ENCODE peak calls at places on chromosomes 12 and 14, in nine cellular contexts. T, X, S, I, W, E, K, Y and D are unnamed samples.

GRCh38 chr14:92960706-92961566 is 38.0 kb downstream of the CHGA start:
- DNase-seq in T (no peak), X (no peak), S (peak; percentile 25), I (no peak), W (no peak), E (no peak), K (no peak), Y (no peak), D (no peak)

GRCh38 chr12:92544321-92544720 is 158.5 kb upstream of the PLEKHG7 start:
- DNase-seq in T (no peak), X (no peak), S (no peak), I (no peak), W (no peak), E (no peak), K (no peak), Y (no peak), D (no peak)

GRCh38 chr12:46214668-46215429 is 54.0 kb downstream of the SLC38A1 start:
- DNase-seq in T (peak; percentile 60), X (peak; percentile 87), S (peak; percentile 6), I (peak; percentile 89), W (peak; percentile 70), E (peak; percentile 86), K (peak; percentile 19), Y (no peak), D (no peak)

GRCh38 chr12:58106185-58106584 is 164.8 kb downstream of the ATP23 start:
- DNase-seq in T (no peak), X (no peak), S (no peak), I (no peak), W (no peak), E (no peak), K (no peak), Y (no peak), D (peak; percentile 64)

GRCh38 chr12:28202374-28203130 is 12.3 kb downstream of the CCDC91 start:
- DNase-seq in T (no peak), X (no peak), S (no peak), I (no peak), W (no peak), E (no peak), K (no peak), Y (no peak), D (no peak)

GRCh38 chr12:78431931-78432330 is 432.6 kb upstream of the SYT1 start:
- DNase-seq in T (no peak), X (no peak), S (peak; percentile 9), I (no peak), W (no peak), E (no peak), K (no peak), Y (no peak), D (no peak)

GRCh38 chr12:90621927-90622326 is 333.0 kb downstream of the CCER1 start:
- DNase-seq in T (no peak), X (no peak), S (peak; percentile 32), I (no peak), W (no peak), E (no peak), K (no peak), Y (no peak), D (no peak)

GRCh38 chr14:95488376-95489162 is 27.9 kb downstream of the SYNE3 start:
- DNase-seq in T (no peak), X (no peak), S (peak; percentile 67), I (no peak), W (no peak), E (no peak), K (peak; percentile 37), Y (no peak), D (peak; percentile 50)

GRCh38 chr12:118397693-118398440 is 21.5 kb downstream of the SUDS3 start:
- DNase-seq in T (no peak), X (no peak), S (no peak), I (no peak), W (no peak), E (no peak), K (peak; percentile 18), Y (no peak), D (peak; percentile 42)

GRCh38 chr12:12719496-12719895 is 2.3 kb downstream of the CDKN1B start:
- DNase-seq in T (no peak), X (no peak), S (no peak), I (peak; percentile 64), W (no peak), E (no peak), K (peak; percentile 78), Y (no peak), D (peak; percentile 42)

GRCh38 chr14:75453817-75454434 is 26.1 kb downstream of the JDP2 start:
- DNase-seq in T (no peak), X (no peak), S (no peak), I (peak; percentile 67), W (no peak), E (no peak), K (peak; percentile 28), Y (no peak), D (no peak)

GRCh38 chr12:30753761-30754382 is 879 bp downstream of the CAPRIN2 start:
- DNase-seq in T (no peak), X (no peak), S (peak; percentile 17), I (no peak), W (no peak), E (no peak), K (no peak), Y (no peak), D (peak; percentile 24)

GRCh38 chr14:103702497-103703432 is 12.5 kb downstream of the XRCC3 start:
- DNase-seq in T (no peak), X (no peak), S (no peak), I (no peak), W (no peak), E (no peak), K (no peak), Y (no peak), D (no peak)

GRCh38 chr12:109169262-109169661 is 52.9 kb downstream of the ACACB start:
- DNase-seq in T (no peak), X (no peak), S (no peak), I (no peak), W (no peak), E (no peak), K (no peak), Y (no peak), D (no peak)

GRCh38 chr12:67843257-67843656 is 146.0 kb upstream of the IFNG-AS1 start:
- DNase-seq in T (no peak), X (no peak), S (no peak), I (no peak), W (no peak), E (no peak), K (no peak), Y (no peak), D (no peak)

GRCh38 chr12:21940972-21941521 is at the start of gene ABCC9:
- DNase-seq in T (no peak), X (no peak), S (peak; percentile 11), I (peak; percentile 17), W (no peak), E (no peak), K (no peak), Y (peak; percentile 72), D (no peak)